ENCODE peak calls at places on chromosome 10, in ten cellular contexts. One of them, this sample, is unnamed. For H3K9me3, the result is how much of the 10 kb centered on the place peaks cover.

GRCh38 chr10:14707441-14707840 is 67.3 kb downstream of the FAM107B start:
- DNase-seq in A673: peak
- DNase-seq in A549: no peak
- DNase-seq in GM12878: no peak
- DNase-seq in upper lobe of right lung: no peak
- DNase-seq in hepatocyte: no peak
- DNase-seq in lung: no peak
- DNase-seq in PC-3: no peak
- DNase-seq in suprapubic skin: no peak
- DNase-seq in psoas muscle: no peak
- DNase-seq in this sample: no peak

GRCh38 chr10:127524869-127525268 is 24.2 kb upstream of the NPS start:
- DNase-seq in A673: peak
- DNase-seq in A549: no peak
- DNase-seq in GM12878: no peak
- DNase-seq in upper lobe of right lung: no peak
- DNase-seq in hepatocyte: no peak
- DNase-seq in lung: no peak
- DNase-seq in PC-3: peak
- DNase-seq in suprapubic skin: no peak
- DNase-seq in psoas muscle: no peak
- DNase-seq in this sample: no peak

GRCh38 chr10:75652136-75652535 is 220.7 kb downstream of the LRMDA start:
- DNase-seq in A673: no peak
- DNase-seq in A549: no peak
- DNase-seq in GM12878: no peak
- DNase-seq in upper lobe of right lung: no peak
- DNase-seq in hepatocyte: no peak
- DNase-seq in lung: no peak
- DNase-seq in PC-3: no peak
- DNase-seq in suprapubic skin: no peak
- DNase-seq in psoas muscle: no peak
- DNase-seq in this sample: no peak

GRCh38 chr10:103926722-103927319 is 8.8 kb upstream of the STN1 start:
- DNase-seq in A673: no peak
- DNase-seq in A549: no peak
- DNase-seq in GM12878: no peak
- DNase-seq in upper lobe of right lung: no peak
- DNase-seq in hepatocyte: no peak
- DNase-seq in lung: no peak
- DNase-seq in PC-3: no peak
- DNase-seq in suprapubic skin: no peak
- DNase-seq in psoas muscle: no peak
- DNase-seq in this sample: no peak

GRCh38 chr10:125129076-125129458 is 31.3 kb downstream of the CTBP2 start:
- DNase-seq in A673: no peak
- DNase-seq in A549: no peak
- DNase-seq in GM12878: no peak
- DNase-seq in upper lobe of right lung: no peak
- DNase-seq in hepatocyte: no peak
- DNase-seq in lung: no peak
- DNase-seq in PC-3: no peak
- DNase-seq in suprapubic skin: no peak
- DNase-seq in psoas muscle: no peak
- DNase-seq in this sample: no peak

GRCh38 chr10:43217563-43218205 is 49.2 kb downstream of the RASGEF1A start:
- DNase-seq in A673: no peak
- DNase-seq in A549: no peak
- DNase-seq in GM12878: no peak
- DNase-seq in upper lobe of right lung: peak
- DNase-seq in hepatocyte: no peak
- DNase-seq in lung: no peak
- DNase-seq in PC-3: no peak
- DNase-seq in suprapubic skin: no peak
- DNase-seq in psoas muscle: peak
- DNase-seq in this sample: no peak

GRCh38 chr10:12922117-12922900 is 79.2 kb downstream of the CCDC3 start:
- DNase-seq in A673: no peak
- DNase-seq in A549: no peak
- DNase-seq in GM12878: no peak
- DNase-seq in upper lobe of right lung: no peak
- DNase-seq in hepatocyte: no peak
- DNase-seq in lung: no peak
- DNase-seq in PC-3: no peak
- DNase-seq in suprapubic skin: no peak
- DNase-seq in psoas muscle: no peak
- DNase-seq in this sample: no peak

GRCh38 chr10:6151087-6151977 is 51.4 kb upstream of the PFKFB3 start:
- DNase-seq in A673: no peak
- DNase-seq in A549: peak
- DNase-seq in GM12878: peak
- DNase-seq in upper lobe of right lung: peak
- DNase-seq in hepatocyte: peak
- DNase-seq in lung: peak
- DNase-seq in PC-3: no peak
- DNase-seq in suprapubic skin: no peak
- DNase-seq in psoas muscle: peak
- DNase-seq in this sample: peak

GRCh38 chr10:132206377-132206745 is 19.6 kb downstream of the DPYSL4 start:
- DNase-seq in A673: no peak
- DNase-seq in A549: no peak
- DNase-seq in GM12878: no peak
- DNase-seq in upper lobe of right lung: no peak
- DNase-seq in hepatocyte: no peak
- DNase-seq in lung: no peak
- DNase-seq in PC-3: no peak
- DNase-seq in suprapubic skin: no peak
- DNase-seq in psoas muscle: no peak
- DNase-seq in this sample: no peak

GRCh38 chr10:82914655-82915136 is 1039.7 kb downstream of the NRG3 start:
- DNase-seq in A673: no peak
- DNase-seq in A549: no peak
- DNase-seq in GM12878: peak
- DNase-seq in upper lobe of right lung: no peak
- DNase-seq in hepatocyte: no peak
- DNase-seq in lung: no peak
- DNase-seq in PC-3: no peak
- DNase-seq in suprapubic skin: no peak
- DNase-seq in psoas muscle: no peak
- DNase-seq in this sample: no peak

GRCh38 chr10:35191523-35191922 is 64.9 kb downstream of the CREM start:
- DNase-seq in A673: no peak
- DNase-seq in A549: no peak
- DNase-seq in GM12878: no peak
- DNase-seq in upper lobe of right lung: no peak
- DNase-seq in hepatocyte: no peak
- DNase-seq in lung: no peak
- DNase-seq in PC-3: no peak
- DNase-seq in suprapubic skin: no peak
- DNase-seq in psoas muscle: peak
- DNase-seq in this sample: peak

GRCh38 chr10:17548786-17549185 is 68.4 kb downstream of the HACD1 start:
- DNase-seq in A673: no peak
- DNase-seq in A549: no peak
- DNase-seq in GM12878: no peak
- DNase-seq in upper lobe of right lung: no peak
- DNase-seq in hepatocyte: no peak
- DNase-seq in lung: no peak
- DNase-seq in PC-3: no peak
- DNase-seq in suprapubic skin: no peak
- DNase-seq in psoas muscle: no peak
- DNase-seq in this sample: no peak

GRCh38 chr10:95445223-95445836 is 115.8 kb downstream of the SORBS1 start:
- DNase-seq in A673: no peak
- DNase-seq in A549: peak
- DNase-seq in GM12878: no peak
- DNase-seq in upper lobe of right lung: no peak
- DNase-seq in hepatocyte: peak
- DNase-seq in lung: peak
- DNase-seq in PC-3: peak
- DNase-seq in suprapubic skin: no peak
- DNase-seq in psoas muscle: peak
- DNase-seq in this sample: no peak

DNA sequence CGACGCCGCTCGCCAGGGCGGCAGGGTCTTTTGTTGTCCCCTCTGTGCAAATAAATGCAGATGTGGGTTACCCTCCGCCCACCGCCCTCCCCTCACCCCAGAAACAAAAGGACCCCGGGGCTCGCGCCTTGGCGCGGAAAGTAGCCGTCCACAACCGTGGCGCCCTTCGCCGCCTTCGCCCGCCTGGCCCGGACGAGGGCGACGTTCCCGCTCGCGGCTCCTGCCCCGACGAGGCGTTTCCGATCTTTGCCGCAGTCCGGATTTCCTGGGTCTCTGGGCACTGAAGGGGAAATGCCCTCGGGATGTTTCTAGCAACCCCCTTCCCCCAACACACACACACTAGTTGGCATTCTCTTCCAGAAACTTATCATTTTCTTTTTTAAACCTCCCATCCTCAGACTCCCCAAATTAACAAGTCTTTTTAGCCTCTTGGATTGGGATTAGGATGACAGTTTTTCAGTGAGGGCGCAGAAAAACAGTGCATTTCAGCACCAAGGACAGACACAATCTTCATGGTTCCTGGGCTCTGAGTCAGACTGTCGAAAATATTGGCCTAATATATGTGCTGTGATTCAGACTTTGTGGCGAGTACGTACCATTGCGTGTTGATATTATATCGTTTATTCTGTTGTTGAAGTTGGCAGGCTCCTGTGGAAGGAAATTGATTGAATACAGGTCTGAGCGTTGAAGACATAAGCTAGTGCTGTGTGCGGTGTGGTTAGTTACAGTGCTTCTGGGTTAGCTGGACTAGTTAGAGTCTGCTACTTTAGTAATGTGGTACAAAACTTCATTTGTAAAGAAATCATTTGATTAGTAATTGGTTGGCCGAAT is 803 bp downstream of the PHYHIPL start:
- DNase-seq in A673: peak
- DNase-seq in A549: peak
- DNase-seq in GM12878: no peak
- DNase-seq in upper lobe of right lung: no peak
- DNase-seq in hepatocyte: peak
- DNase-seq in lung: no peak
- DNase-seq in PC-3: peak
- DNase-seq in suprapubic skin: no peak
- DNase-seq in psoas muscle: peak
- DNase-seq in this sample: peak
- H3K4me3 ChIP-seq in A673: peak
- H3K4me3 ChIP-seq in A549: peak
- H3K4me3 ChIP-seq in GM12878: no peak
- H3K4me3 ChIP-seq in upper lobe of right lung: peak
- H3K4me3 ChIP-seq in hepatocyte: peak
- H3K4me3 ChIP-seq in lung: no peak
- H3K4me3 ChIP-seq in PC-3: no peak
- H3K4me3 ChIP-seq in suprapubic skin: peak
- H3K4me3 ChIP-seq in psoas muscle: peak
- H3K4me3 ChIP-seq in this sample: no peak

DNA sequence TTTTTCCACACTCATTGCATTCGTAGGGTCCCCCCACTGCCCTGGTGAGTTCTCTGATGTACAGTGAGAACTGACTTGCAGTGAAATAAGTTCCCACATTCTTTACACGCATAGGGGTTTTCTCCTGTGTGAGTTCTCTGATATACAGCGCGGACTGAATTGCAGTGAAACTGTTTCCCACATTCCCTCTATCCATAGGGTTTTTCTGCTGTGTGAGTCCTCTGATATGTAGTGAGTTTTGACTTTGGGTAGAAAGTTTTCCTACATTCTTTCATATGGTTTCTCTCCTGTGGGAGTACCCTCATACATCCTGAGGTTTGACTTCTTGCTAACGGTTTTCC is 147.0 kb downstream of the GLRX3 start:
- DNase-seq in A673: no peak
- DNase-seq in A549: no peak
- DNase-seq in GM12878: no peak
- DNase-seq in upper lobe of right lung: no peak
- DNase-seq in hepatocyte: no peak
- DNase-seq in lung: no peak
- DNase-seq in PC-3: no peak
- DNase-seq in suprapubic skin: no peak
- DNase-seq in psoas muscle: no peak
- DNase-seq in this sample: no peak
- H3K9me3 ChIP-seq in A673: half or more
- H3K9me3 ChIP-seq in A549: half or more
- H3K9me3 ChIP-seq in GM12878: under half
- H3K9me3 ChIP-seq in upper lobe of right lung: half or more
- H3K9me3 ChIP-seq in hepatocyte: under half
- H3K9me3 ChIP-seq in lung: half or more
- H3K9me3 ChIP-seq in PC-3: under half
- H3K9me3 ChIP-seq in suprapubic skin: half or more
- H3K9me3 ChIP-seq in psoas muscle: half or more
- H3K9me3 ChIP-seq in this sample: half or more

GRCh38 chr10:68982389-68982788 is 6.2 kb upstream of the KIFBP start:
- DNase-seq in A673: no peak
- DNase-seq in A549: no peak
- DNase-seq in GM12878: no peak
- DNase-seq in upper lobe of right lung: no peak
- DNase-seq in hepatocyte: no peak
- DNase-seq in lung: no peak
- DNase-seq in PC-3: no peak
- DNase-seq in suprapubic skin: no peak
- DNase-seq in psoas muscle: no peak
- DNase-seq in this sample: no peak

GRCh38 chr10:68981074-68981473 is 7.5 kb upstream of the KIFBP start:
- DNase-seq in A673: peak
- DNase-seq in A549: peak
- DNase-seq in GM12878: no peak
- DNase-seq in upper lobe of right lung: no peak
- DNase-seq in hepatocyte: peak
- DNase-seq in lung: no peak
- DNase-seq in PC-3: peak
- DNase-seq in suprapubic skin: no peak
- DNase-seq in psoas muscle: no peak
- DNase-seq in this sample: no peak
- TF ChIP-seq CTCF in A673: peak
- TF ChIP-seq CTCF in A549: peak
- TF ChIP-seq CTCF in GM12878: peak
- TF ChIP-seq CTCF in upper lobe of right lung: peak
- TF ChIP-seq CTCF in hepatocyte: peak
- TF ChIP-seq CTCF in lung: no peak
- TF ChIP-seq CTCF in PC-3: peak
- TF ChIP-seq CTCF in suprapubic skin: no peak
- TF ChIP-seq CTCF in psoas muscle: no peak
- TF ChIP-seq CTCF in this sample: no peak

GRCh38 chr10:22607261-22607660 is 107.1 kb downstream of the PIP4K2A start:
- DNase-seq in A673: no peak
- DNase-seq in A549: no peak
- DNase-seq in GM12878: no peak
- DNase-seq in upper lobe of right lung: no peak
- DNase-seq in hepatocyte: no peak
- DNase-seq in lung: no peak
- DNase-seq in PC-3: no peak
- DNase-seq in suprapubic skin: no peak
- DNase-seq in psoas muscle: no peak
- DNase-seq in this sample: no peak
- H3K4me3 ChIP-seq in A673: no peak
- H3K4me3 ChIP-seq in A549: no peak
- H3K4me3 ChIP-seq in GM12878: peak
- H3K4me3 ChIP-seq in upper lobe of right lung: no peak
- H3K4me3 ChIP-seq in hepatocyte: no peak
- H3K4me3 ChIP-seq in lung: no peak
- H3K4me3 ChIP-seq in PC-3: no peak
- H3K4me3 ChIP-seq in suprapubic skin: no peak
- H3K4me3 ChIP-seq in psoas muscle: no peak
- H3K4me3 ChIP-seq in this sample: no peak